ENCODE peak calls at places on chromosomes 6 and 20, in seven cellular contexts. W is mucosa of descending colon, Y is pancreas, G is ovary, Z is H1, F is gastrocnemius medialis, C is uterus. V is an unnamed sample. For H3K4me1, the result is how much of the 10 kb centered on the place peaks cover.

GRCh38 chr20:17227199-17227535 is 327 bp downstream of the PCSK2 start:
- DNase-seq in W (no peak), Y (no peak), G (peak), Z (no peak), F (no peak), C (no peak), V (no peak)

GRCh38 chr20:37386505-37387201 is 40.7 kb downstream of the SRC start:
- DNase-seq in W (no peak), Y (no peak), G (peak), Z (no peak), F (peak), C (no peak), V (no peak)

GRCh38 chr6:113457156-113457555 is 400.0 kb upstream of the MARCKS start:
- DNase-seq in W (no peak), Y (no peak), G (peak), Z (no peak), F (no peak), C (peak), V (no peak)

GRCh38 chr20:11229772-11230171 is 556.0 kb upstream of the JAG1 start:
- DNase-seq in W (peak), Y (peak), G (peak), Z (no peak), F (peak), C (peak), V (peak)

GRCh38 chr6:118223316-118223715 is 316.3 kb downstream of the SLC35F1 start:
- DNase-seq in W (no peak), Y (no peak), G (no peak), Z (no peak), F (no peak), C (no peak), V (no peak)

GRCh38 chr6:11543919-11544518 is 6.5 kb downstream of the TMEM170B start:
- DNase-seq in W (no peak), Y (no peak), G (no peak), Z (no peak), F (no peak), C (no peak), V (no peak)

GRCh38 chr6:15113587-15113986 is 132.3 kb upstream of the JARID2 start:
- DNase-seq in W (no peak), Y (no peak), G (no peak), Z (no peak), F (no peak), C (no peak), V (no peak)

GRCh38 chr6:107153061-107153460 is 37.7 kb upstream of the BEND3 start:
- DNase-seq in W (no peak), Y (no peak), G (no peak), Z (no peak), F (no peak), C (no peak), V (no peak)

GRCh38 chr6:61909541-61909940 is 376.5 kb downstream of the KHDRBS2 start:
- DNase-seq in W (no peak), Y (no peak), G (no peak), Z (no peak), F (no peak), C (no peak), V (no peak)

GRCh38 chr6:163811317-163811716 is 396.8 kb downstream of the QKI start:
- DNase-seq in W (no peak), Y (no peak), G (no peak), Z (no peak), F (no peak), C (no peak), V (no peak)

GRCh38 chr6:29631860-29632731 is 887 bp downstream of the GABBR1 start:
- DNase-seq in W (peak), Y (peak), G (peak), Z (no peak), F (peak), C (peak), V (peak)

GRCh38 chr6:42059743-42060142 is 9.4 kb downstream of the TAF8 start:
- DNase-seq in W (no peak), Y (no peak), G (no peak), Z (no peak), F (no peak), C (no peak), V (no peak)

GRCh38 chr20:10761786-10762185 is 88.0 kb upstream of the JAG1 start:
- DNase-seq in W (no peak), Y (peak), G (no peak), Z (no peak), F (no peak), C (no peak), V (no peak)

GRCh38 chr20:51700809-51701285 is 67.3 kb downstream of the ATP9A start:
- DNase-seq in W (no peak), Y (peak), G (no peak), Z (no peak), F (no peak), C (no peak), V (no peak)

GRCh38 chr6:166866839-166867637 is 89.3 kb downstream of the RNASET2 start:
- DNase-seq in W (no peak), Y (no peak), G (no peak), Z (no peak), F (no peak), C (no peak), V (no peak)

GRCh38 chr6:45854343-45854742 is 161.3 kb downstream of the CLIC5 start:
- DNase-seq in W (no peak), Y (no peak), G (no peak), Z (no peak), F (no peak), C (no peak), V (no peak)

GRCh38 chr6:156938143-156938542 is 161.0 kb downstream of the ARID1B start:
- DNase-seq in W (no peak), Y (no peak), G (no peak), Z (no peak), F (no peak), C (no peak), V (no peak)

GRCh38 chr6:4253604-4254211 is 118.3 kb upstream of the ECI2 start:
- DNase-seq in W (no peak), Y (peak), G (no peak), Z (no peak), F (peak), C (no peak), V (peak)

GRCh38 chr6:16769131-16769985 is 8.1 kb upstream of the ATXN1 start:
- DNase-seq in W (no peak), Y (no peak), G (no peak), Z (no peak), F (peak), C (peak), V (peak)

GRCh38 chr6:132130530-132131298 is 179.5 kb upstream of the CCN2 start:
- DNase-seq in W (no peak), Y (no peak), G (peak), Z (no peak), F (peak), C (peak), V (no peak)

GRCh38 chr6:144468709-144469108 is 183.6 kb downstream of the UTRN start:
- DNase-seq in W (no peak), Y (no peak), G (no peak), Z (no peak), F (no peak), C (no peak), V (no peak)

GRCh38 chr6:43869091-43869710 is 99.2 kb downstream of the VEGFA start:
- DNase-seq in W (no peak), Y (no peak), G (no peak), Z (no peak), F (peak), C (no peak), V (no peak)

GRCh38 chr6:34709386-34709785 is 12.8 kb upstream of the ILRUN start:
- DNase-seq in W (no peak), Y (peak), G (peak), Z (no peak), F (peak), C (peak), V (peak)

GRCh38 chr6:169619650-169620049 is 82.2 kb downstream of the WDR27 start:
- DNase-seq in W (no peak), Y (no peak), G (no peak), Z (no peak), F (no peak), C (no peak), V (no peak)

GRCh38 chr20:47546184-47547033 is 44.7 kb downstream of the NCOA3 start:
- DNase-seq in W (no peak), Y (no peak), G (no peak), Z (no peak), F (no peak), C (no peak), V (no peak)

GRCh38 chr6:117483645-117484016 is 1.2 kb downstream of the DCBLD1 start:
- DNase-seq in W (no peak), Y (no peak), G (no peak), Z (no peak), F (no peak), C (no peak), V (no peak)

GRCh38 chr6:20038805-20039204 is 173.5 kb downstream of the MBOAT1 start:
- DNase-seq in W (no peak), Y (no peak), G (no peak), Z (no peak), F (no peak), C (no peak), V (no peak)

GRCh38 chr20:59253779-59254319 is 46.6 kb upstream of the EDN3 start:
- DNase-seq in W (no peak), Y (no peak), G (no peak), Z (no peak), F (no peak), C (no peak), V (no peak)

GRCh38 chr20:36472656-36473071 is 68.7 kb upstream of the MYL9 start:
- DNase-seq in W (peak), Y (peak), G (peak), Z (no peak), F (peak), C (peak), V (no peak)

GRCh38 chr6:32785781-32786533 is 22.6 kb upstream of the HLA-DQB2 start:
- DNase-seq in W (no peak), Y (no peak), G (peak), Z (no peak), F (peak), C (no peak), V (peak)

GRCh38 chr6:135025175-135025574 is 29.4 kb downstream of the HBS1L start:
- DNase-seq in W (no peak), Y (no peak), G (no peak), Z (no peak), F (no peak), C (no peak), V (no peak)

GRCh38 chr6:155444120-155444917 is 11.3 kb downstream of the NOX3 start:
- DNase-seq in W (no peak), Y (no peak), G (no peak), Z (no peak), F (no peak), C (no peak), V (no peak)

GRCh38 chr6:163872335-163872734 is 457.8 kb downstream of the QKI start:
- DNase-seq in W (no peak), Y (no peak), G (no peak), Z (no peak), F (no peak), C (no peak), V (no peak)

GRCh38 chr20:17725094-17725835 is 25.5 kb downstream of the BANF2 start:
- DNase-seq in W (no peak), Y (peak), G (no peak), Z (no peak), F (no peak), C (no peak), V (peak)

GRCh38 chr6:112296122-112296521 is 41.8 kb upstream of the LAMA4 start:
- DNase-seq in W (no peak), Y (no peak), G (no peak), Z (no peak), F (no peak), C (no peak), V (no peak)

GRCh38 chr6:112296694-112297093 is 42.3 kb upstream of the LAMA4 start:
- DNase-seq in W (no peak), Y (no peak), G (no peak), Z (no peak), F (no peak), C (no peak), V (no peak)

GRCh38 chr6:112298816-112299281 is 44.5 kb upstream of the LAMA4 start:
- DNase-seq in W (no peak), Y (no peak), G (no peak), Z (no peak), F (no peak), C (no peak), V (no peak)

GRCh38 chr6:112300888-112301287 is 46.2 kb upstream of the RFPL4B start:
- DNase-seq in W (no peak), Y (no peak), G (no peak), Z (no peak), F (no peak), C (no peak), V (no peak)

DNA sequence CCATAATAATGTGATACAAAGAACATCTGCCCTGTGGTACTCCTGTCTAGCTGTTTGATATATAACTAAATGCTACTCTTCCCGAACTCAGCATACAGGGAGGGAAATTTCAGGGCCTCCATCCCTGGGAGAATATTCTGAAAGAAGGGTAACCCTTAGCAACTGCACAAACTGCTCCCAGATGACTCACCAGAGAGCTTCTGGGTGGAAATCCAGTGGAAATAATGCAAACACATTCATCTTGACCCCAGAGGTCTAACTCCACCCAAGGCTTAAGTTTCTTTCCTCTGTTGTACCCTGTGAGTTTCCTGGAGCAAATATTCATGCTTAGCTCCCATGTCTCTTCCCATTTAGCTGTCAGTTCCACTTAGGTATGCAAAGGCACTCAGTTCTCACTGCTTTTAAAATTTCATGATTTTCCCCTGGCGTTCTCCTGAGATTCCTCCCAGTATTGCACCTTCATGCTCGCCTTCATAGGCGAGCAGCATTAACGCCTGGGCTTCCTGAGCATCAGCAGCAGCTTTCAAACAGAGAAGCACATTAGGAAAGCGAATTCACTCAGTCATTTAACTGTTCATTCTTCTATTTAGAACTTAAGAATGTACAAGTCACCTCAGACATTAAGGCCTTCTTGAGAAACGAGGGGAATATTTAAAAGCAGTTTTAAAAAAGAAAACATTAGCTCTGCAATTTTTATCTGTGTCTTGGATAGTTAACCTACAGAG is 43.8 kb upstream of the LAMA4 start:
- DNase-seq in W (no peak), Y (no peak), G (peak), Z (no peak), F (no peak), C (peak), V (no peak)
- H3K4me1 ChIP-seq in W (under half), Y (under half), G (under half), Z (under half), F (under half), C (under half), V (under half)

DNA sequence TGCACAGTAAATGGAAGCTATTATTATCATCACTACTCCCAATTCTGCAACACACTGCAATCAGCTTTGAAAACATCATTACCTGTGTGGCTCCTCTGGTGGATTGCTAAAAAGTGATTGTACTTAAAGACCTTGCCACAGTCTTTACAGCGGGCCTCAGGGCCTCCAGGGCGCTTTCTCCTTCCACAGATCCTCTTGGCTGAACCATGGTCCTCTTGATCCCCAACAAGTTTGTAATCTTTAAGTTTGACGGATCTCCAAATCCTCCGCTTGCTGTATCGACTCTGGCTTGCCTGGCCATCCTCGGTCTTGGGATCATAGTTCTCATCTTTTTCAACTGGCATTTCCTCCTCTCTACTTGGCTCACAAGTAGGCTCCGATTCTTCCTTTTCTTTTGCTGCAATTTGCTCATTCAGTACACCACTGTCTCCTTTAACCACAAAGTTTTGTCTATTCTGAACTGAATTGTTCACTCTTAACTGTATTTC is 2.0 kb downstream of the ZBTB24 start:
- DNase-seq in W (no peak), Y (no peak), G (no peak), Z (no peak), F (no peak), C (no peak), V (no peak)
- H3K4me1 ChIP-seq in W (under half), Y (under half), G (under half), Z (under half), F (under half), C (under half), V (under half)

GRCh38 chr6:24923885-24924401 is 11.8 kb downstream of the RIPOR2 start:
- DNase-seq in W (no peak), Y (no peak), G (no peak), Z (no peak), F (no peak), C (no peak), V (no peak)

GRCh38 chr6:24926639-24927038 is 9.1 kb downstream of the RIPOR2 start:
- DNase-seq in W (no peak), Y (no peak), G (no peak), Z (no peak), F (no peak), C (no peak), V (no peak)

GRCh38 chr6:24925661-24926060 is 10.1 kb downstream of the RIPOR2 start:
- DNase-seq in W (no peak), Y (no peak), G (no peak), Z (no peak), F (no peak), C (no peak), V (no peak)

GRCh38 chr6:24926192-24926591 is 9.6 kb downstream of the RIPOR2 start:
- DNase-seq in W (no peak), Y (no peak), G (no peak), Z (no peak), F (no peak), C (no peak), V (no peak)

GRCh38 chr6:24924956-24925355 is 10.8 kb downstream of the RIPOR2 start:
- DNase-seq in W (no peak), Y (no peak), G (no peak), Z (no peak), F (no peak), C (no peak), V (no peak)
- H3K4me1 ChIP-seq in W (under half), Y (under half), G (under half), Z (under half), F (under half), C (under half), V (under half)

GRCh38 chr6:128492386-128492785 is 28.0 kb downstream of the PTPRK start:
- DNase-seq in W (no peak), Y (peak), G (no peak), Z (no peak), F (no peak), C (no peak), V (no peak)
- H3K4me1 ChIP-seq in W (under half), Y (under half), G (under half), Z (under half), F (under half), C (under half), V (under half)

GRCh38 chr20:25042531-25043498 is 15.1 kb downstream of the ACSS1 start:
- DNase-seq in W (peak), Y (no peak), G (no peak), Z (no peak), F (no peak), C (no peak), V (peak)
- H3K4me1 ChIP-seq in W (under half), Y (half or more), G (under half), Z (under half), F (half or more), C (under half), V (half or more)

GRCh38 chr6:133312006-133312405 is 70.8 kb downstream of the EYA4 start:
- DNase-seq in W (no peak), Y (no peak), G (no peak), Z (no peak), F (no peak), C (no peak), V (no peak)

GRCh38 chr6:133313068-133313467 is 71.9 kb downstream of the EYA4 start:
- DNase-seq in W (no peak), Y (no peak), G (no peak), Z (peak), F (no peak), C (no peak), V (no peak)

GRCh38 chr6:133315811-133316210 is 74.7 kb downstream of the EYA4 start:
- DNase-seq in W (no peak), Y (no peak), G (no peak), Z (no peak), F (no peak), C (no peak), V (no peak)

GRCh38 chr6:133317704-133318103 is 76.5 kb downstream of the EYA4 start:
- DNase-seq in W (no peak), Y (no peak), G (no peak), Z (no peak), F (no peak), C (no peak), V (no peak)

GRCh38 chr6:133314951-133315350 is 73.8 kb downstream of the EYA4 start:
- DNase-seq in W (no peak), Y (no peak), G (no peak), Z (no peak), F (no peak), C (no peak), V (no peak)
- H3K4me1 ChIP-seq in W (under half), Y (under half), G (under half), Z (under half), F (under half), C (under half), V (under half)

V was measured in lung.